ENCODE peak calls at places on chromosomes 4 and X, in five cellular contexts. H, C, S, Z and W are unnamed samples.

GRCh38 chrX:10709276-10709675 is 88.9 kb upstream of the MID1 start:
- DNase-seq in H (no peak), C (no peak), S (no peak), Z (no peak), W (no peak)

GRCh38 chrX:84956304-84956703 is 47.4 kb upstream of the APOOL start:
- DNase-seq in H (no peak), C (no peak), S (no peak), Z (no peak), W (no peak)

GRCh38 chr4:6119507-6120020 is 80.8 kb downstream of the JAKMIP1 start:
- DNase-seq in H (no peak), C (no peak), S (no peak), Z (no peak), W (no peak)

GRCh38 chr4:2415213-2415612 is 3.2 kb downstream of the ZFYVE28 start:
- DNase-seq in H (no peak), C (no peak), S (no peak), Z (no peak), W (no peak)

GRCh38 chrX:11591712-11592351 is 73.9 kb downstream of the ARHGAP6 start:
- DNase-seq in H (no peak), C (no peak), S (no peak), Z (no peak), W (no peak)

GRCh38 chrX:49155243-49155899 is 7.2 kb upstream of the MAGIX start:
- DNase-seq in H (no peak), C (no peak), S (no peak), Z (peak; percentile 39), W (peak; percentile 34)

GRCh38 chr4:81131066-81131465 is 84.0 kb downstream of the PRKG2 start:
- DNase-seq in H (no peak), C (no peak), S (no peak), Z (no peak), W (no peak)

GRCh38 chrX:94515009-94515408 is 841.0 kb downstream of the FAM133A start:
- DNase-seq in H (no peak), C (no peak), S (no peak), Z (no peak), W (no peak)

GRCh38 chr4:141462361-141462760 is 174.0 kb upstream of the IL15 start:
- DNase-seq in H (no peak), C (no peak), S (no peak), Z (no peak), W (no peak)

GRCh38 chr4:148430847-148431246 is 11.4 kb downstream of the NR3C2 start:
- DNase-seq in H (no peak), C (no peak), S (no peak), Z (no peak), W (no peak)

GRCh38 chr4:139030614-139031235 is 15.1 kb downstream of the NOCT start:
- DNase-seq in H (peak; percentile 63), C (no peak), S (peak; percentile 27), Z (peak; percentile 81), W (peak; percentile 71)

GRCh38 chr4:81198151-81198550 is 16.9 kb downstream of the PRKG2 start:
- DNase-seq in H (no peak), C (no peak), S (peak; percentile 44), Z (peak; percentile 58), W (no peak)

GRCh38 chr4:62003695-62004094 is 803.6 kb downstream of the ADGRL3 start:
- DNase-seq in H (no peak), C (no peak), S (no peak), Z (no peak), W (no peak)

GRCh38 chr4:185580699-185581098 is 45.4 kb upstream of the PDLIM3 start:
- DNase-seq in H (no peak), C (no peak), S (no peak), Z (no peak), W (no peak)